ENCODE peak calls at places on chromosome 4, in four cellular contexts. I is activated CD4-positive, alpha-beta T cell treated with anti-CD3 and anti-CD28 coated beads, Interleukin-2, amount 50 U/mL, for 1 hour; W is bronchial epithelial cell; Y is endodermal cell. D is an unnamed sample.
A peak's percentile ranks its signal among the peaks of the same experiment; 100 is the strongest.

GRCh38 chr4:172232966-172233365 is 419.8 kb downstream of the GALNTL6 start:
- DNase-seq in Y (peak; percentile 83), W (peak; percentile 1), I (no peak), D (no peak)

GRCh38 chr4:25299476-25300203 is 12.9 kb upstream of the ZCCHC4 start:
- DNase-seq in Y (peak; percentile 60), I (no peak), W (peak; percentile 68), D (no peak)

GRCh38 chr4:1959104-1959384 is 49.7 kb downstream of the NELFA start:
- DNase-seq in Y (no peak), W (no peak), I (no peak), D (no peak)

GRCh38 chr4:136725286-136726081 is 806.8 kb downstream of the PCDH18 start:
- DNase-seq in Y (no peak), I (no peak), W (no peak), D (no peak)

GRCh38 chr4:80033581-80033980 is 39.4 kb downstream of the ANTXR2 start:
- DNase-seq in Y (no peak), W (no peak), I (no peak), D (no peak)

GRCh38 chr4:142550955-142551354 is 295.1 kb downstream of the INPP4B start:
- DNase-seq in Y (no peak), I (no peak), W (no peak), D (no peak)

GRCh38 chr4:183291070-183291469 is 29.0 kb downstream of the CLDN22 start:
- DNase-seq in W (no peak), Y (no peak), I (no peak), D (no peak)

GRCh38 chr4:135670548-135670947 is 1469.0 kb upstream of the PABPC4L start:
- DNase-seq in I (no peak), W (no peak), Y (no peak), D (no peak)